ENCODE peak calls at places on chromosomes 7 and 10, in nine cellular contexts. G is right lobe of liver; Z is mammary epithelial cell; W is astrocyte of the cerebellum; L is NCI-H1694; N is NCI-H1105; D is activated naive CD4-positive, alpha-beta T cell treated with anti-CD3 and anti-CD28 coated beads, Interleukin-2, amount 50 U/mL, for 16 hours; F is hippocampal formation; T is AG04450. H is an unnamed sample.

GRCh38 chr10:97825020-97825739 is 24.5 kb upstream of the GOLGA7B start:
- DNase-seq in D (no peak), F (no peak), L (no peak), G (no peak), Z (no peak), N (no peak), W (no peak), T (no peak), H (no peak)

GRCh38 chr7:155710530-155710929 is 66.1 kb downstream of the RBM33 start:
- DNase-seq in F (no peak), G (no peak), W (no peak), L (no peak), N (no peak), D (no peak), T (no peak), Z (no peak), H (no peak)

GRCh38 chr10:33661580-33662269 is 327.3 kb upstream of the NRP1 start:
- DNase-seq in L (peak), D (no peak), N (no peak), Z (peak), T (no peak), G (peak), W (peak), F (peak), H (peak)

GRCh38 chr10:48552946-48553564 is 51.8 kb downstream of the ARHGAP22 start:
- DNase-seq in N (no peak), G (no peak), T (no peak), D (no peak), F (no peak), L (no peak), Z (no peak), W (no peak), H (no peak)

GRCh38 chr10:84265378-84265777 is 20.5 kb downstream of the RGR start:
- DNase-seq in T (no peak), N (peak), W (no peak), G (no peak), Z (no peak), F (no peak), L (no peak), D (no peak), H (no peak)

GRCh38 chr10:71973777-71974488 is 9.7 kb downstream of the CHST3 start:
- DNase-seq in L (no peak), F (no peak), Z (no peak), T (no peak), D (no peak), G (no peak), W (no peak), N (no peak), H (no peak)

GRCh38 chr7:129308047-129308446 is 83.2 kb downstream of the AHCYL2 start:
- DNase-seq in W (no peak), F (peak), T (no peak), D (no peak), N (no peak), G (peak), L (no peak), Z (peak), H (no peak)

GRCh38 chr10:124626759-124627380 is 117.3 kb downstream of the FAM53B start:
- DNase-seq in F (no peak), G (no peak), W (no peak), T (no peak), L (no peak), D (no peak), N (no peak), Z (peak), H (no peak)

GRCh38 chr7:90211391-90212148 is at the start of gene STEAP2:
- DNase-seq in T (peak), N (peak), G (peak), D (peak), W (peak), L (peak), Z (peak), F (peak), H (peak)

GRCh38 chr10:20885678-20886077 is 11.4 kb downstream of the NEBL start:
- DNase-seq in T (no peak), L (no peak), W (no peak), D (no peak), F (no peak), Z (peak), N (no peak), G (no peak), H (no peak)

GRCh38 chr10:45580781-45581496 is 91.6 kb downstream of the ZFAND4 start:
- DNase-seq in D (no peak), G (no peak), T (no peak), W (no peak), L (no peak), Z (no peak), F (no peak), N (no peak), H (no peak)

GRCh38 chr7:10346032-10346431 is 627.6 kb upstream of the PHF14 start:
- DNase-seq in D (no peak), L (no peak), W (no peak), G (no peak), T (no peak), Z (no peak), N (no peak), F (no peak), H (no peak)

GRCh38 chr7:82598958-82599357 is 155.4 kb upstream of the CACNA2D1 start:
- DNase-seq in N (no peak), L (no peak), D (no peak), F (no peak), Z (peak), T (peak), W (peak), G (no peak), H (no peak)

GRCh38 chr7:87999261-87999660 is 65.2 kb downstream of the ADAM22 start:
- DNase-seq in Z (no peak), D (no peak), L (no peak), T (no peak), G (no peak), F (no peak), W (no peak), N (no peak), H (no peak)

GRCh38 chr10:35413985-35414861 is 77.9 kb downstream of the CCNY start:
- DNase-seq in D (peak), Z (peak), G (no peak), F (no peak), W (no peak), L (no peak), N (no peak), T (no peak), H (no peak)

GRCh38 chr7:85070967-85071628 is 115.8 kb downstream of the SEMA3D start:
- DNase-seq in L (no peak), W (no peak), D (no peak), F (no peak), Z (peak), T (no peak), N (no peak), G (no peak), H (no peak)

GRCh38 chr10:130891066-130891465 is 420.5 kb downstream of the TCERG1L start:
- DNase-seq in T (no peak), N (no peak), G (no peak), Z (no peak), W (no peak), D (no peak), L (no peak), F (no peak), H (no peak)

GRCh38 chr7:69827140-69827919 is 229.1 kb downstream of the AUTS2 start:
- DNase-seq in G (no peak), T (no peak), D (no peak), L (no peak), W (no peak), N (no peak), F (no peak), Z (no peak), H (peak)

GRCh38 chr7:15829689-15830088 is 143.2 kb upstream of the MEOX2 start:
- DNase-seq in F (no peak), L (no peak), G (no peak), D (no peak), N (no peak), W (no peak), T (no peak), Z (no peak), H (no peak)

GRCh38 chr7:151871904-151872303 is 5.0 kb downstream of the PRKAG2 start:
- DNase-seq in T (no peak), Z (no peak), W (no peak), L (no peak), F (no peak), N (no peak), G (no peak), D (no peak), H (no peak)

GRCh38 chr10:84185526-84186175 is 8.7 kb upstream of the CDHR1 start:
- DNase-seq in F (no peak), T (no peak), N (no peak), G (no peak), L (no peak), D (no peak), Z (no peak), W (no peak), H (no peak)

GRCh38 chr7:73707045-73707631 is 12.3 kb downstream of the STX1A start:
- DNase-seq in G (no peak), T (no peak), F (peak), D (no peak), Z (no peak), N (peak), L (peak), W (no peak), H (peak)

GRCh38 chr7:74480861-74481417 is 27.2 kb downstream of the GTF2IRD1 start:
- DNase-seq in L (no peak), Z (peak), T (peak), G (peak), N (no peak), D (no peak), F (no peak), W (no peak), H (peak)

GRCh38 chr10:111709630-111710029 is 473.9 kb downstream of the GPAM start:
- DNase-seq in N (no peak), D (no peak), W (no peak), L (no peak), F (no peak), G (no peak), T (no peak), Z (no peak), H (no peak)

GRCh38 chr7:158702196-158702595 is 2.4 kb downstream of the NCAPG2 start:
- DNase-seq in T (no peak), W (no peak), Z (no peak), F (no peak), G (no peak), D (no peak), L (no peak), N (no peak), H (no peak)

GRCh38 chr10:75424553-75424952 is 6.9 kb upstream of the LRMDA start:
- DNase-seq in Z (no peak), D (no peak), T (no peak), G (no peak), N (no peak), F (no peak), L (no peak), W (no peak), H (no peak)

GRCh38 chr10:87864497-87865059 is 1.2 kb downstream of the PTEN start:
- DNase-seq in Z (peak), W (no peak), N (no peak), L (no peak), T (no peak), G (no peak), F (no peak), D (no peak), H (peak)

GRCh38 chr7:118214051-118214832 is 10.3 kb upstream of the ANKRD7 start:
- DNase-seq in Z (peak), D (peak), T (peak), L (peak), F (peak), W (peak), G (peak), N (peak), H (no peak)

H was measured in KBM-7.